ENCODE peak calls at places on chromosome 2, in eight cellular contexts. E is amygdala; L is AML-193; H is GM12891; V is nephron progenitor cell; T is C1 segment of cervical spinal cord; R is activated CD4-positive, alpha-beta T cell treated with anti-CD3 and anti-CD28 coated beads for 1 hour; O is type B pancreatic cell. F is an unnamed sample.

GRCh38 chr2:17101596-17101995 is 416.6 kb downstream of the RAD51AP2 start:
- DNase-seq in E (no peak), L (no peak), H (no peak), V (no peak), T (no peak), R (no peak), O (no peak), F (peak)

GRCh38 chr2:67384115-67384823 is 12.9 kb upstream of the ETAA1 start:
- DNase-seq in E (no peak), L (no peak), H (no peak), V (no peak), T (no peak), R (no peak), O (no peak), F (no peak)

GRCh38 chr2:240594511-240595380 is 8.2 kb downstream of the CAPN10 start:
- DNase-seq in E (no peak), L (no peak), H (no peak), V (no peak), T (no peak), R (no peak), O (no peak), F (no peak)

GRCh38 chr2:151260492-151261239 is 997 bp downstream of the RBM43 start:
- DNase-seq in E (no peak), L (peak), H (no peak), V (no peak), T (no peak), R (no peak), O (no peak), F (peak)

GRCh38 chr2:74291891-74292621 is 51.2 kb downstream of the SLC4A5 start:
- DNase-seq in E (no peak), L (no peak), H (no peak), V (no peak), T (no peak), R (no peak), O (no peak), F (no peak)

GRCh38 chr2:144320491-144320890 is 199.4 kb downstream of the ZEB2 start:
- DNase-seq in E (no peak), L (peak), H (no peak), V (no peak), T (no peak), R (peak), O (no peak), F (peak)

GRCh38 chr2:135150711-135151110 is 98.6 kb downstream of the RAB3GAP1 start:
- DNase-seq in E (no peak), L (no peak), H (no peak), V (no peak), T (no peak), R (no peak), O (no peak), F (no peak)

GRCh38 chr2:881204-881918 is 69.3 kb upstream of the SNTG2 start:
- DNase-seq in E (no peak), L (no peak), H (no peak), V (no peak), T (no peak), R (no peak), O (peak), F (peak)

GRCh38 chr2:236988216-236988615 is 97.5 kb upstream of the COPS8 start:
- DNase-seq in E (no peak), L (no peak), H (no peak), V (no peak), T (no peak), R (no peak), O (no peak), F (no peak)

F was measured in RPMI7951.